ENCODE peak calls at places on chromosomes 16 and 17, in nine cellular contexts. One of them, this sample, is unnamed.

GRCh38 chr16:56700195-56700594 is 17.9 kb downstream of the MT1X start:
- DNase-seq in heart right ventricle: no peak
- DNase-seq in activated CD8-positive, alpha-beta T cell treated with anti-CD3 and anti-CD28 coated beads for 36 hours: no peak
- DNase-seq in GM13977: no peak
- DNase-seq in T-cell: no peak
- DNase-seq in GM23338: no peak
- DNase-seq in activated naive CD4-positive, alpha-beta T cell: no peak
- DNase-seq in EL: no peak
- DNase-seq in G401: no peak
- DNase-seq in this sample: no peak

GRCh38 chr17:79077587-79077986 is 3.0 kb downstream of the ENGASE start:
- DNase-seq in T-cell: no peak
- DNase-seq in heart right ventricle: no peak
- DNase-seq in G401: no peak
- DNase-seq in activated CD8-positive, alpha-beta T cell treated with anti-CD3 and anti-CD28 coated beads for 36 hours: no peak
- DNase-seq in EL: no peak
- DNase-seq in GM13977: no peak
- DNase-seq in activated naive CD4-positive, alpha-beta T cell: no peak
- DNase-seq in GM23338: no peak
- DNase-seq in this sample: no peak

GRCh38 chr17:69609495-69610315 is 195.2 kb downstream of the MAP2K6 start:
- DNase-seq in activated CD8-positive, alpha-beta T cell treated with anti-CD3 and anti-CD28 coated beads for 36 hours: no peak
- DNase-seq in EL: peak
- DNase-seq in GM23338: peak
- DNase-seq in T-cell: no peak
- DNase-seq in G401: no peak
- DNase-seq in heart right ventricle: no peak
- DNase-seq in GM13977: no peak
- DNase-seq in activated naive CD4-positive, alpha-beta T cell: no peak
- DNase-seq in this sample: no peak

GRCh38 chr17:19346351-19347255 is 15.9 kb downstream of the B9D1 start:
- DNase-seq in T-cell: no peak
- DNase-seq in GM13977: no peak
- DNase-seq in heart right ventricle: peak
- DNase-seq in EL: peak
- DNase-seq in G401: peak
- DNase-seq in activated CD8-positive, alpha-beta T cell treated with anti-CD3 and anti-CD28 coated beads for 36 hours: no peak
- DNase-seq in activated naive CD4-positive, alpha-beta T cell: no peak
- DNase-seq in GM23338: no peak
- DNase-seq in this sample: no peak

GRCh38 chr17:7413346-7413985 is 5.8 kb downstream of the NLGN2 start:
- DNase-seq in activated CD8-positive, alpha-beta T cell treated with anti-CD3 and anti-CD28 coated beads for 36 hours: no peak
- DNase-seq in GM23338: no peak
- DNase-seq in T-cell: no peak
- DNase-seq in G401: peak
- DNase-seq in GM13977: no peak
- DNase-seq in heart right ventricle: no peak
- DNase-seq in activated naive CD4-positive, alpha-beta T cell: no peak
- DNase-seq in EL: peak
- DNase-seq in this sample: no peak

GRCh38 chr16:35733278-35733965 is 2274.0 kb downstream of the TP53TG3F start:
- DNase-seq in G401: no peak
- DNase-seq in activated naive CD4-positive, alpha-beta T cell: no peak
- DNase-seq in heart right ventricle: no peak
- DNase-seq in T-cell: no peak
- DNase-seq in GM13977: no peak
- DNase-seq in EL: no peak
- DNase-seq in GM23338: no peak
- DNase-seq in activated CD8-positive, alpha-beta T cell treated with anti-CD3 and anti-CD28 coated beads for 36 hours: no peak
- DNase-seq in this sample: no peak

GRCh38 chr17:34654276-34654675 is 74.9 kb downstream of the TMEM132E start:
- DNase-seq in GM13977: no peak
- DNase-seq in EL: no peak
- DNase-seq in G401: no peak
- DNase-seq in activated naive CD4-positive, alpha-beta T cell: no peak
- DNase-seq in activated CD8-positive, alpha-beta T cell treated with anti-CD3 and anti-CD28 coated beads for 36 hours: no peak
- DNase-seq in heart right ventricle: no peak
- DNase-seq in T-cell: no peak
- DNase-seq in GM23338: no peak
- DNase-seq in this sample: no peak

GRCh38 chr17:47810901-47811635 is 10.5 kb downstream of the OSBPL7 start:
- DNase-seq in heart right ventricle: no peak
- DNase-seq in activated naive CD4-positive, alpha-beta T cell: no peak
- DNase-seq in T-cell: no peak
- DNase-seq in GM13977: no peak
- DNase-seq in EL: no peak
- DNase-seq in activated CD8-positive, alpha-beta T cell treated with anti-CD3 and anti-CD28 coated beads for 36 hours: no peak
- DNase-seq in GM23338: no peak
- DNase-seq in G401: no peak
- DNase-seq in this sample: no peak

GRCh38 chr16:85782476-85782875 is 16.9 kb downstream of the EMC8 start:
- DNase-seq in GM13977: no peak
- DNase-seq in GM23338: no peak
- DNase-seq in heart right ventricle: no peak
- DNase-seq in T-cell: no peak
- DNase-seq in activated naive CD4-positive, alpha-beta T cell: no peak
- DNase-seq in EL: no peak
- DNase-seq in G401: no peak
- DNase-seq in activated CD8-positive, alpha-beta T cell treated with anti-CD3 and anti-CD28 coated beads for 36 hours: no peak
- DNase-seq in this sample: no peak

GRCh38 chr17:61309857-61310256 is 89.8 kb upstream of the TBX2 start:
- DNase-seq in EL: peak
- DNase-seq in GM23338: no peak
- DNase-seq in GM13977: no peak
- DNase-seq in T-cell: no peak
- DNase-seq in activated naive CD4-positive, alpha-beta T cell: no peak
- DNase-seq in heart right ventricle: no peak
- DNase-seq in G401: no peak
- DNase-seq in activated CD8-positive, alpha-beta T cell treated with anti-CD3 and anti-CD28 coated beads for 36 hours: no peak
- DNase-seq in this sample: no peak

GRCh38 chr17:63578769-63579111 is 22.0 kb upstream of the TACO1 start:
- DNase-seq in G401: no peak
- DNase-seq in activated naive CD4-positive, alpha-beta T cell: no peak
- DNase-seq in heart right ventricle: no peak
- DNase-seq in GM23338: no peak
- DNase-seq in T-cell: no peak
- DNase-seq in EL: no peak
- DNase-seq in activated CD8-positive, alpha-beta T cell treated with anti-CD3 and anti-CD28 coated beads for 36 hours: no peak
- DNase-seq in GM13977: no peak
- DNase-seq in this sample: no peak

GRCh38 chr16:23408242-23409201 is 44.5 kb downstream of the COG7 start:
- DNase-seq in EL: peak
- DNase-seq in T-cell: no peak
- DNase-seq in activated naive CD4-positive, alpha-beta T cell: no peak
- DNase-seq in GM13977: no peak
- DNase-seq in activated CD8-positive, alpha-beta T cell treated with anti-CD3 and anti-CD28 coated beads for 36 hours: no peak
- DNase-seq in GM23338: peak
- DNase-seq in heart right ventricle: peak
- DNase-seq in G401: peak
- DNase-seq in this sample: no peak

GRCh38 chr17:61423967-61424649 is 24.5 kb downstream of the TBX2 start:
- DNase-seq in T-cell: no peak
- DNase-seq in GM13977: no peak
- DNase-seq in EL: no peak
- DNase-seq in GM23338: no peak
- DNase-seq in activated naive CD4-positive, alpha-beta T cell: no peak
- DNase-seq in heart right ventricle: no peak
- DNase-seq in activated CD8-positive, alpha-beta T cell treated with anti-CD3 and anti-CD28 coated beads for 36 hours: no peak
- DNase-seq in G401: no peak
- DNase-seq in this sample: no peak

GRCh38 chr16:65717006-65717720 is 595.3 kb upstream of the CDH11 start:
- DNase-seq in GM23338: no peak
- DNase-seq in activated naive CD4-positive, alpha-beta T cell: no peak
- DNase-seq in heart right ventricle: no peak
- DNase-seq in T-cell: no peak
- DNase-seq in GM13977: no peak
- DNase-seq in G401: no peak
- DNase-seq in EL: no peak
- DNase-seq in activated CD8-positive, alpha-beta T cell treated with anti-CD3 and anti-CD28 coated beads for 36 hours: no peak
- DNase-seq in this sample: no peak

GRCh38 chr16:66359012-66359411 is 7.5 kb upstream of the CDH5 start:
- DNase-seq in activated naive CD4-positive, alpha-beta T cell: no peak
- DNase-seq in EL: no peak
- DNase-seq in G401: no peak
- DNase-seq in GM23338: no peak
- DNase-seq in activated CD8-positive, alpha-beta T cell treated with anti-CD3 and anti-CD28 coated beads for 36 hours: no peak
- DNase-seq in GM13977: no peak
- DNase-seq in T-cell: no peak
- DNase-seq in heart right ventricle: no peak
- DNase-seq in this sample: no peak

GRCh38 chr16:88331989-88332920 is 50.5 kb upstream of the ZNF469 start:
- DNase-seq in G401: peak
- DNase-seq in activated CD8-positive, alpha-beta T cell treated with anti-CD3 and anti-CD28 coated beads for 36 hours: no peak
- DNase-seq in heart right ventricle: no peak
- DNase-seq in GM23338: no peak
- DNase-seq in T-cell: no peak
- DNase-seq in GM13977: no peak
- DNase-seq in activated naive CD4-positive, alpha-beta T cell: no peak
- DNase-seq in EL: peak
- DNase-seq in this sample: no peak

GRCh38 chr16:82628741-82629140 is 2.0 kb downstream of the CDH13 start:
- DNase-seq in G401: no peak
- DNase-seq in heart right ventricle: no peak
- DNase-seq in activated CD8-positive, alpha-beta T cell treated with anti-CD3 and anti-CD28 coated beads for 36 hours: no peak
- DNase-seq in GM23338: no peak
- DNase-seq in activated naive CD4-positive, alpha-beta T cell: no peak
- DNase-seq in EL: peak
- DNase-seq in T-cell: no peak
- DNase-seq in GM13977: no peak
- DNase-seq in this sample: no peak

GRCh38 chr16:8999800-9000199 is 36.1 kb upstream of the USP7 start:
- DNase-seq in activated CD8-positive, alpha-beta T cell treated with anti-CD3 and anti-CD28 coated beads for 36 hours: no peak
- DNase-seq in GM13977: no peak
- DNase-seq in EL: no peak
- DNase-seq in T-cell: no peak
- DNase-seq in GM23338: no peak
- DNase-seq in G401: no peak
- DNase-seq in heart right ventricle: no peak
- DNase-seq in activated naive CD4-positive, alpha-beta T cell: no peak
- DNase-seq in this sample: no peak

GRCh38 chr16:21523411-21524067 is 75.8 kb upstream of the METTL9 start:
- DNase-seq in activated naive CD4-positive, alpha-beta T cell: no peak
- DNase-seq in T-cell: no peak
- DNase-seq in heart right ventricle: no peak
- DNase-seq in EL: no peak
- DNase-seq in GM23338: no peak
- DNase-seq in activated CD8-positive, alpha-beta T cell treated with anti-CD3 and anti-CD28 coated beads for 36 hours: no peak
- DNase-seq in G401: no peak
- DNase-seq in GM13977: no peak
- DNase-seq in this sample: no peak

GRCh38 chr16:86668136-86668535 is 89.8 kb downstream of the FOXL1 start:
- DNase-seq in G401: no peak
- DNase-seq in heart right ventricle: no peak
- DNase-seq in EL: peak
- DNase-seq in GM13977: no peak
- DNase-seq in GM23338: peak
- DNase-seq in activated CD8-positive, alpha-beta T cell treated with anti-CD3 and anti-CD28 coated beads for 36 hours: no peak
- DNase-seq in activated naive CD4-positive, alpha-beta T cell: no peak
- DNase-seq in T-cell: no peak
- DNase-seq in this sample: no peak

GRCh38 chr17:79778504-79779087 is 648 bp downstream of the CBX2 start:
- DNase-seq in EL: no peak
- DNase-seq in GM13977: no peak
- DNase-seq in heart right ventricle: peak
- DNase-seq in GM23338: peak
- DNase-seq in G401: no peak
- DNase-seq in T-cell: no peak
- DNase-seq in activated naive CD4-positive, alpha-beta T cell: no peak
- DNase-seq in activated CD8-positive, alpha-beta T cell treated with anti-CD3 and anti-CD28 coated beads for 36 hours: peak
- DNase-seq in this sample: no peak

GRCh38 chr17:79946352-79947231 is 89.1 kb downstream of the TBC1D16 start:
- DNase-seq in EL: no peak
- DNase-seq in T-cell: no peak
- DNase-seq in G401: no peak
- DNase-seq in activated naive CD4-positive, alpha-beta T cell: no peak
- DNase-seq in heart right ventricle: no peak
- DNase-seq in GM23338: no peak
- DNase-seq in activated CD8-positive, alpha-beta T cell treated with anti-CD3 and anti-CD28 coated beads for 36 hours: no peak
- DNase-seq in GM13977: no peak
- DNase-seq in this sample: peak

GRCh38 chr17:44911133-44912001 is 3.9 kb downstream of the GFAP start:
- DNase-seq in activated CD8-positive, alpha-beta T cell treated with anti-CD3 and anti-CD28 coated beads for 36 hours: peak
- DNase-seq in EL: peak
- DNase-seq in heart right ventricle: peak
- DNase-seq in GM13977: peak
- DNase-seq in T-cell: peak
- DNase-seq in GM23338: peak
- DNase-seq in G401: peak
- DNase-seq in activated naive CD4-positive, alpha-beta T cell: no peak
- DNase-seq in this sample: peak

GRCh38 chr16:19502395-19503131 is 19.3 kb downstream of the GDE1 start:
- DNase-seq in activated naive CD4-positive, alpha-beta T cell: no peak
- DNase-seq in G401: peak
- DNase-seq in GM13977: peak
- DNase-seq in activated CD8-positive, alpha-beta T cell treated with anti-CD3 and anti-CD28 coated beads for 36 hours: peak
- DNase-seq in heart right ventricle: no peak
- DNase-seq in EL: peak
- DNase-seq in GM23338: peak
- DNase-seq in T-cell: peak
- DNase-seq in this sample: peak

GRCh38 chr16:560701-561412 is 663 bp downstream of the PRR35 start:
- DNase-seq in GM23338: no peak
- DNase-seq in G401: no peak
- DNase-seq in GM13977: no peak
- DNase-seq in activated naive CD4-positive, alpha-beta T cell: no peak
- DNase-seq in EL: no peak
- DNase-seq in heart right ventricle: no peak
- DNase-seq in T-cell: no peak
- DNase-seq in activated CD8-positive, alpha-beta T cell treated with anti-CD3 and anti-CD28 coated beads for 36 hours: no peak
- DNase-seq in this sample: no peak

GRCh38 chr17:38943607-38944006 is 18.2 kb downstream of the LASP1NB start:
- DNase-seq in activated naive CD4-positive, alpha-beta T cell: no peak
- DNase-seq in heart right ventricle: no peak
- DNase-seq in GM13977: peak
- DNase-seq in activated CD8-positive, alpha-beta T cell treated with anti-CD3 and anti-CD28 coated beads for 36 hours: no peak
- DNase-seq in T-cell: no peak
- DNase-seq in G401: no peak
- DNase-seq in GM23338: no peak
- DNase-seq in EL: no peak
- DNase-seq in this sample: no peak

GRCh38 chr17:30226878-30227277 is 8.6 kb downstream of the SLC6A4 start:
- DNase-seq in GM13977: no peak
- DNase-seq in heart right ventricle: no peak
- DNase-seq in T-cell: no peak
- DNase-seq in GM23338: no peak
- DNase-seq in G401: no peak
- DNase-seq in EL: peak
- DNase-seq in activated naive CD4-positive, alpha-beta T cell: no peak
- DNase-seq in activated CD8-positive, alpha-beta T cell treated with anti-CD3 and anti-CD28 coated beads for 36 hours: no peak
- DNase-seq in this sample: no peak

GRCh38 chr17:50514936-50515702 is 6.9 kb downstream of the MYCBPAP start:
- DNase-seq in G401: peak
- DNase-seq in activated CD8-positive, alpha-beta T cell treated with anti-CD3 and anti-CD28 coated beads for 36 hours: no peak
- DNase-seq in T-cell: no peak
- DNase-seq in EL: no peak
- DNase-seq in heart right ventricle: peak
- DNase-seq in GM13977: no peak
- DNase-seq in activated naive CD4-positive, alpha-beta T cell: no peak
- DNase-seq in GM23338: peak
- DNase-seq in this sample: no peak

GRCh38 chr16:88809068-88809675 is 2.6 kb downstream of the APRT start:
- DNase-seq in activated CD8-positive, alpha-beta T cell treated with anti-CD3 and anti-CD28 coated beads for 36 hours: no peak
- DNase-seq in heart right ventricle: no peak
- DNase-seq in activated naive CD4-positive, alpha-beta T cell: no peak
- DNase-seq in GM23338: no peak
- DNase-seq in T-cell: no peak
- DNase-seq in EL: peak
- DNase-seq in GM13977: no peak
- DNase-seq in G401: peak
- DNase-seq in this sample: no peak

GRCh38 chr16:50354629-50355456 is 13.9 kb downstream of the BRD7 start:
- DNase-seq in EL: peak
- DNase-seq in GM23338: peak
- DNase-seq in heart right ventricle: no peak
- DNase-seq in T-cell: no peak
- DNase-seq in G401: no peak
- DNase-seq in activated naive CD4-positive, alpha-beta T cell: no peak
- DNase-seq in GM13977: no peak
- DNase-seq in activated CD8-positive, alpha-beta T cell treated with anti-CD3 and anti-CD28 coated beads for 36 hours: no peak
- DNase-seq in this sample: no peak

GRCh38 chr17:14307560-14308024 is 6.7 kb downstream of the HS3ST3B1 start:
- DNase-seq in T-cell: no peak
- DNase-seq in EL: peak
- DNase-seq in GM13977: no peak
- DNase-seq in activated CD8-positive, alpha-beta T cell treated with anti-CD3 and anti-CD28 coated beads for 36 hours: peak
- DNase-seq in GM23338: no peak
- DNase-seq in heart right ventricle: no peak
- DNase-seq in activated naive CD4-positive, alpha-beta T cell: no peak
- DNase-seq in G401: no peak
- DNase-seq in this sample: no peak

This sample was measured in CD8-positive, alpha-beta memory T cell.